ENCODE peak calls at places on chromosomes 1 and 21, in eight cellular contexts. W, N, Y, J, A, X, O and E are unnamed samples. For H3K36me3 and H3K27me3, the result is how much of the 10 kb centered on the place peaks cover.

GRCh38 chr1:247531937-247532336 is 4.3 kb downstream of the OR2C3 start:
- DNase-seq in X (no peak), J (no peak), N (no peak), W (no peak), Y (no peak), A (no peak), O (no peak), E (no peak)

GRCh38 chr1:49526672-49527071 is 497.1 kb downstream of the AGBL4 start:
- DNase-seq in O (no peak), N (no peak), Y (no peak), W (no peak), X (no peak), J (no peak), A (no peak), E (no peak)

GRCh38 chr1:73593804-73594203 is 604.2 kb downstream of the LRRIQ3 start:
- DNase-seq in A (no peak), X (peak), J (peak), W (no peak), O (no peak), Y (no peak), N (peak), E (no peak)

GRCh38 chr1:93707956-93708355 is 26.3 kb upstream of the BCAR3 start:
- DNase-seq in W (no peak), Y (no peak), J (no peak), N (no peak), A (no peak), X (no peak), O (peak), E (no peak)

GRCh38 chr1:77399250-77400086 is 117.6 kb downstream of the AK5 start:
- DNase-seq in Y (no peak), W (peak), A (no peak), N (no peak), X (no peak), J (no peak), O (no peak), E (no peak)

GRCh38 chr1:78279051-78279450 is 211.7 kb upstream of the PTGFR start:
- DNase-seq in W (no peak), Y (no peak), O (no peak), X (peak), J (peak), A (no peak), N (no peak), E (no peak)

GRCh38 chr1:55580845-55581332 is 365.7 kb upstream of the USP24 start:
- DNase-seq in J (peak), O (no peak), A (peak), N (no peak), W (no peak), X (peak), Y (no peak), E (no peak)

GRCh38 chr21:16695074-16695473 is 817.8 kb upstream of the CXADR start:
- DNase-seq in A (no peak), Y (no peak), J (no peak), X (no peak), N (no peak), O (no peak), W (no peak), E (no peak)

GRCh38 chr1:32919811-32920733 is 18.9 kb upstream of the TMEM54 start:
- DNase-seq in A (no peak), W (no peak), O (peak), N (no peak), Y (no peak), J (no peak), X (peak), E (no peak)
- H3K36me3 ChIP-seq in A (under half), W (under half), O (under half), N (under half), Y (under half), J (under half), X (under half), E (under half)

GRCh38 chr1:157044326-157044725 is 1.2 kb downstream of the ARHGEF11 start:
- DNase-seq in W (no peak), N (no peak), J (no peak), X (no peak), A (no peak), O (no peak), Y (no peak), E (no peak)
- H3K27me3 ChIP-seq in W (under half), N (under half), J (under half), X (under half), A (under half), O (under half), Y (under half), E (under half)

GRCh38 chr1:3779265-3779911 is 6.8 kb downstream of the SMIM1 start:
- DNase-seq in Y (no peak), O (no peak), J (no peak), W (no peak), X (no peak), N (no peak), A (no peak), E (no peak)
- H3K36me3 ChIP-seq in Y (under half), O (under half), J (under half), W (under half), X (under half), N (half or more), A (under half), E (under half)

DNA sequence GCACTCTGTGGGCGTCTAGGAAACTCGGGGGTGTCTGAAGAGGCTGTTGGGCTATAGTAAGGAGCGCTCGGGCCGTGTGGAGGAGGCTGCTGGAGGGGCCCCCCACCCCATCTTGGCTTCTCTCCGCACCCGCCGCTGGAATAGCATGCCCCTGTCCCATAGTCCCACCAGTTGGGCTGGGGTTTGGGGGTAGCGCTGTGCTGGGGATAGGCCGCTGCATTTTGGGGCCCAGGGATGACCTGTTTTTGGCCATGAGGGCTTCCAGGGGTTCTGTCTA is 511 bp downstream of the EFNA3 start:
- DNase-seq in N (no peak), W (no peak), X (no peak), J (no peak), A (no peak), O (no peak), Y (no peak), E (no peak)
- H3K27me3 ChIP-seq in N (under half), W (half or more), X (half or more), J (under half), A (half or more), O (half or more), Y (under half), E (under half)

DNA sequence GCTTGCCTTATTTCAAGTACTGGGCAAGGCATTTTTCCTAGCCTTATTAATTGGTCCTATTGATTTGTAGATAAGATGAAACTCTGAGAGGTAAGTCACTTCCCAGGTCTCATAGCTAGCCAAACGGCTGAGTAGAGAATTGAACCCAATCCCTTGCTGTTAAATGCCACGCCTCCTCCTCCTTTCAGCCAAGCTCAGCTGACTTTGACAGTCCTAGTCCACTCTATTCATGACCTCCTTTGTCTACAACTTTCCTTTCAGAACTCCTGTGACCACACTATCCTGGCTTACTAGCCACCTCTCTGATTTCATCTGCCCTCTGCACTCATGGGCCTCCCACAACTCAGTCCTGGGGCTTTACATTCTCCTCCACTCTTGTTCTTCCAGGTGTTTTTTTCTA is 3.9 kb upstream of the NGF start:
- DNase-seq in J (no peak), W (peak), O (no peak), X (no peak), N (no peak), Y (no peak), A (no peak), E (no peak)
- H3K36me3 ChIP-seq in J (under half), W (under half), O (under half), X (under half), N (under half), Y (under half), A (under half), E (under half)

GRCh38 chr1:209807509-209807908 is 1.6 kb upstream of the IRF6 start:
- DNase-seq in W (no peak), Y (no peak), O (no peak), J (no peak), A (no peak), N (no peak), X (no peak), E (no peak)
- H3K27me3 ChIP-seq in W (under half), Y (under half), O (under half), J (under half), A (under half), N (under half), X (under half), E (under half)

DNA sequence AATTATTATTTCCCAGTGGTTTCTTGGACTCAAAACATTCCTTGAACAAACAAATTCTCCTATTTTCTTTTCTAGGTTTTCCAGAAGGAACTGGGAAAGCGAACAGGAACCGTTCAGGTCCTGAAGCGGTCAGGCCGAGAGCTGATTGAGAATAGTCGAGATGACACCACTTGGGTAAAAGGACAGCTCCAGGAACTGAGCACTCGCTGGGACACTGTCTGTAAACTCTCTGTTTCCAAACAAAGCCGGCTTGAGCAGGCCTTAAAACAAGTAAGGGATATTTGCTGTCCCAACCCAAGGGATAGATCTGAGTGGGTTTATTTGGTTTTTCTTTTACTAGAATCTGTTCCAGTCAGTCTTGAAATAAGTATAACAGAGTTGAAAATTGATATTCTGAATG is 39.4 kb upstream of the BMP8A start:
- DNase-seq in N (no peak), W (no peak), X (no peak), Y (no peak), O (no peak), J (no peak), A (no peak), E (no peak)
- H3K36me3 ChIP-seq in N (half or more), W (under half), X (under half), Y (under half), O (under half), J (half or more), A (under half), E (half or more)

DNA sequence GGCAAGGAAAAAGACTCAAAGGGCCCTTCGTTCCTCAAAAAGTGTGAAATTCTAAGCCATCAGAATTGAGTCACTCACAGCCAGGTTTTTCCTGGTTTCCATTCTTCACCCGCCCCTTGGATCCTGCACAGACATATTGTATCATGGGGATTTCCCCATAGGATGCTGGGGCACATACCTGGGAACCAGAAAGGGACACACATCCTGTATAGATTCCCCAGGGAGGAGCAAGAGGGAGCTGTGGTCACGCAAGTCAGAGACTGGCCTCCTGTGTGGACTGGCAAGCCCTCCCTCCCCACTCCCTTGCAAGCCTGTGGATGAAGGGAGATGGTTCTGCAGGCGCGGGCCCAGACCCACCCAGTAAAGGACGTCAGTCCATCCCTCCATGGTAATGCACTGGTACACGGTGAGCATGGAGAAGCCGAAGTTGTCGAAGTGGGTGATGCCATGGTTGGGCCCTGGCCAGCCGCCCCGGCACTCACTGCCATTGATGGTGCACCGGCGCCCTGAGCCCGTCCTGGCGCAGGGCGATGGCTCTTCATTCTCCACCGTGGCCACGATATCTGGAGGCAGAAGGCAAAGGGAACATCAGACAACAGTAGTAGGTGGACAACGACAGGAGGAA is 23.2 kb downstream of the CACNA1S start:
- DNase-seq in A (no peak), W (no peak), N (no peak), Y (no peak), J (peak), O (no peak), X (no peak), E (no peak)
- H3K27me3 ChIP-seq in A (under half), W (under half), N (under half), Y (under half), J (under half), O (under half), X (under half), E (under half)

GRCh38 chr1:40539338-40539737 is 7.9 kb downstream of the ZNF684 start:
- DNase-seq in N (no peak), A (no peak), O (no peak), Y (no peak), J (no peak), W (no peak), X (no peak), E (no peak)
- H3K36me3 ChIP-seq in N (under half), A (under half), O (under half), Y (under half), J (under half), W (under half), X (under half), E (under half)